ENCODE peak calls at places on chromosome 20, in nine cellular contexts. J is ovary, P is tibial nerve, U is transverse colon, C is stomach, W is sigmoid colon, F is HepG2, A is K562, V is GM12878. O is an unnamed sample.

GRCh38 chr20:14510341-14510740 is 172.9 kb upstream of the FLRT3 start:
- DNase-seq in P (no peak), U (no peak), J (no peak), F (no peak), V (no peak), A (no peak), C (no peak), W (no peak), O (no peak)

GRCh38 chr20:64011366-64011779 is 24.6 kb upstream of the C20orf204 start:
- DNase-seq in W (no peak), F (no peak), J (no peak), P (no peak), U (no peak), C (no peak), A (no peak), V (no peak), O (no peak)

GRCh38 chr20:14716251-14716650 is 378.8 kb upstream of the FLRT3 start:
- DNase-seq in C (no peak), P (no peak), A (no peak), J (no peak), V (no peak), U (no peak), F (no peak), W (no peak), O (no peak)

GRCh38 chr20:54133434-54134427 is 40.1 kb downstream of the CYP24A1 start:
- DNase-seq in J (no peak), P (no peak), U (peak), A (no peak), F (peak), C (no peak), W (no peak), V (no peak), O (no peak)

GRCh38 chr20:2849529-2849928 is 9.0 kb downstream of the VPS16 start:
- DNase-seq in F (no peak), A (no peak), W (no peak), V (no peak), P (no peak), C (no peak), U (no peak), J (no peak), O (no peak)

GRCh38 chr20:13525225-13525940 is 113.3 kb downstream of the TASP1 start:
- DNase-seq in U (no peak), A (no peak), P (peak), C (no peak), F (peak), V (no peak), W (no peak), J (no peak), O (no peak)

GRCh38 chr20:58870293-58871014 is 17.9 kb downstream of the GNAS start:
- DNase-seq in U (peak), V (no peak), F (peak), C (peak), W (peak), A (peak), J (peak), P (peak), O (peak)

GRCh38 chr20:3889489-3890409 is 562 bp downstream of the PANK2 start:
- DNase-seq in F (peak), A (peak), J (peak), U (peak), V (no peak), C (peak), P (no peak), W (peak), O (peak)

GRCh38 chr20:48930878-48931277 is 9.4 kb downstream of the ARFGEF2 start:
- DNase-seq in F (no peak), U (no peak), A (no peak), J (no peak), P (no peak), W (no peak), V (no peak), C (no peak), O (no peak)

GRCh38 chr20:16863315-16863714 is 115.2 kb downstream of the OTOR start:
- DNase-seq in V (no peak), P (no peak), A (no peak), C (no peak), J (no peak), W (no peak), U (no peak), F (no peak), O (no peak)

GRCh38 chr20:31809656-31810055 is 9.5 kb upstream of the MYLK2 start:
- DNase-seq in A (no peak), C (no peak), P (no peak), V (no peak), J (no peak), F (no peak), U (no peak), W (no peak), O (no peak)

GRCh38 chr20:2654831-2655230 is 2.4 kb downstream of the NOP56 start:
- DNase-seq in A (no peak), C (no peak), J (no peak), F (no peak), U (no peak), V (no peak), W (no peak), P (no peak), O (no peak)

GRCh38 chr20:48586728-48587127 is 241.1 kb downstream of the PREX1 start:
- DNase-seq in A (no peak), W (peak), C (peak), V (no peak), U (peak), P (no peak), F (no peak), J (no peak), O (no peak)

GRCh38 chr20:39473533-39473932 is 511.4 kb downstream of the DHX35 start:
- DNase-seq in P (no peak), V (no peak), A (no peak), J (no peak), F (no peak), W (no peak), U (no peak), C (no peak), O (no peak)

GRCh38 chr20:16864069-16864468 is 115.9 kb downstream of the OTOR start:
- DNase-seq in P (no peak), C (no peak), V (peak), J (no peak), U (no peak), F (no peak), A (no peak), W (no peak), O (no peak)

GRCh38 chr20:2914160-2914559 is 40.9 kb downstream of the PTPRA start:
- DNase-seq in A (no peak), C (no peak), U (no peak), P (no peak), W (no peak), J (no peak), V (no peak), F (peak), O (no peak)

GRCh38 chr20:46348972-46349741 is 40.9 kb upstream of the CDH22 start:
- DNase-seq in C (peak), P (peak), W (no peak), V (no peak), A (peak), F (peak), U (peak), J (peak), O (peak)

GRCh38 chr20:24403410-24403809 is 66.0 kb upstream of the SYNDIG1 start:
- DNase-seq in U (no peak), C (no peak), V (no peak), W (no peak), F (no peak), J (no peak), P (no peak), A (no peak), O (no peak)

GRCh38 chr20:49268600-49269365 is 9.1 kb downstream of the ZNFX1 start:
- DNase-seq in W (no peak), A (no peak), P (no peak), U (no peak), J (no peak), C (no peak), F (no peak), V (no peak), O (no peak)

GRCh38 chr20:24747015-24747712 is 201.9 kb upstream of the CST7 start:
- DNase-seq in V (no peak), P (no peak), C (peak), A (no peak), U (no peak), J (no peak), W (no peak), F (no peak), O (no peak)

DNA sequence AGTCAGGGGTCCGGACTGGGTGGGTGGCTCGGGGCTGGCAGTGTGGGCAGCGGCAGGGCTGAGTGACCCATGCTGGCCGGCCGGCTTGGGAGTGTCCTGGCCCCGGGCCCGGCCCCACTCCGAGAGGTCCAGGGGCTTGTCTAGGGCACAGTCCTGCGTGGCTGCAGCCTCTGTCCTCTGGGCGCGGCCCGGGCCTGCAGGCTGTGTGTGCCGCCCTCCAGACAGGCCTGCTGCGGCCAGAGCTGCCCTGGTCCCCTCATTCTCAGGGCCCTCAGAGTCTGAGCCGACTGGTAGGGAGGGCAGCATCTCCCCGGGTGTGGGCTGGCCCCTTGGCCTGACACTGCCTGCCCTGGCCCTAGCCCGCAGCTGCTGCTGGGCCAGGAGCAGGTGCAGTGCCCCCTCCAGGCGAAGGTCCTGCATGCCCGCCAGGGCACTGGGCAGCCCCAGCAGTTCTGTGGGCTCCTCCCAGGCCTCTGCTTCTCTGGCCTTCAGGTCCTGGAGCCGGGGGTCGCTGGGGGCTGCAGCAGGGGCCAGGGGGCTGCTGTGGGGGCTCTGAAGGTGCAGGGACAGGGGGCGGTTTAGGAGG is 6.9 kb upstream of the CABLES2 start:
- DNase-seq in W (no peak), C (no peak), F (no peak), A (no peak), P (no peak), U (no peak), J (no peak), V (no peak), O (peak)
- TF ChIP-seq CTCF in W (no peak), C (no peak), F (peak), A (peak), P (no peak), U (peak), J (no peak), V (peak), O (no peak)

GRCh38 chr20:652611-653109 is 340 bp downstream of the SRXN1 start:
- DNase-seq in V (no peak), U (peak), J (peak), W (peak), F (no peak), A (no peak), P (no peak), C (peak), O (no peak)

GRCh38 chr20:654427-654770 is 1.4 kb upstream of the SRXN1 start:
- DNase-seq in C (no peak), W (no peak), J (no peak), F (no peak), V (no peak), A (no peak), U (no peak), P (no peak), O (no peak)

GRCh38 chr20:653590-654426 is 808 bp upstream of the SRXN1 start:
- DNase-seq in C (no peak), F (peak), A (peak), W (no peak), V (no peak), P (no peak), U (peak), J (peak), O (peak)

GRCh38 chr20:651713-652610 is 1.0 kb downstream of the SRXN1 start:
- DNase-seq in U (peak), C (no peak), W (no peak), F (no peak), J (no peak), V (no peak), A (peak), P (no peak), O (no peak)

GRCh38 chr20:653110-653589 is at the start of gene SRXN1:
- DNase-seq in W (peak), U (peak), C (peak), J (peak), F (peak), A (peak), P (peak), V (peak), O (peak)
- TF ChIP-seq POLR2A in W (no peak), U (no peak), C (no peak), J (peak), F (peak), A (no peak), P (peak), V (peak), O (peak)

GRCh38 chr20:10666221-10667076 is 7.3 kb downstream of the JAG1 start:
- DNase-seq in C (no peak), A (no peak), V (no peak), W (no peak), F (no peak), P (no peak), U (no peak), J (no peak), O (no peak)
- TF ChIP-seq EP300 in C (no peak), A (no peak), V (no peak), W (no peak), F (no peak), P (no peak), U (no peak), J (no peak), O (no peak)

GRCh38 chr20:57062241-57062640 is 204.2 kb downstream of the BMP7 start:
- DNase-seq in U (no peak), A (no peak), C (no peak), J (no peak), P (no peak), V (no peak), F (no peak), W (no peak), O (peak)

GRCh38 chr20:57062696-57063270 is 203.7 kb downstream of the BMP7 start:
- DNase-seq in J (no peak), C (no peak), F (no peak), P (no peak), A (no peak), V (no peak), U (no peak), W (peak), O (peak)

GRCh38 chr20:57066126-57066900 is 200.1 kb downstream of the BMP7 start:
- DNase-seq in C (no peak), P (no peak), J (no peak), U (no peak), V (no peak), W (peak), F (no peak), A (no peak), O (no peak)

GRCh38 chr20:57064836-57065235 is 201.6 kb downstream of the BMP7 start:
- DNase-seq in V (no peak), W (peak), J (no peak), U (no peak), P (no peak), C (no peak), F (no peak), A (no peak), O (no peak)

GRCh38 chr20:57065646-57066045 is 200.8 kb downstream of the BMP7 start:
- DNase-seq in A (no peak), P (no peak), U (no peak), C (no peak), F (no peak), J (no peak), V (no peak), W (no peak), O (no peak)
- TF ChIP-seq CTCF in A (no peak), P (no peak), U (no peak), C (no peak), F (no peak), J (no peak), V (no peak), W (no peak), O (no peak)

DNA sequence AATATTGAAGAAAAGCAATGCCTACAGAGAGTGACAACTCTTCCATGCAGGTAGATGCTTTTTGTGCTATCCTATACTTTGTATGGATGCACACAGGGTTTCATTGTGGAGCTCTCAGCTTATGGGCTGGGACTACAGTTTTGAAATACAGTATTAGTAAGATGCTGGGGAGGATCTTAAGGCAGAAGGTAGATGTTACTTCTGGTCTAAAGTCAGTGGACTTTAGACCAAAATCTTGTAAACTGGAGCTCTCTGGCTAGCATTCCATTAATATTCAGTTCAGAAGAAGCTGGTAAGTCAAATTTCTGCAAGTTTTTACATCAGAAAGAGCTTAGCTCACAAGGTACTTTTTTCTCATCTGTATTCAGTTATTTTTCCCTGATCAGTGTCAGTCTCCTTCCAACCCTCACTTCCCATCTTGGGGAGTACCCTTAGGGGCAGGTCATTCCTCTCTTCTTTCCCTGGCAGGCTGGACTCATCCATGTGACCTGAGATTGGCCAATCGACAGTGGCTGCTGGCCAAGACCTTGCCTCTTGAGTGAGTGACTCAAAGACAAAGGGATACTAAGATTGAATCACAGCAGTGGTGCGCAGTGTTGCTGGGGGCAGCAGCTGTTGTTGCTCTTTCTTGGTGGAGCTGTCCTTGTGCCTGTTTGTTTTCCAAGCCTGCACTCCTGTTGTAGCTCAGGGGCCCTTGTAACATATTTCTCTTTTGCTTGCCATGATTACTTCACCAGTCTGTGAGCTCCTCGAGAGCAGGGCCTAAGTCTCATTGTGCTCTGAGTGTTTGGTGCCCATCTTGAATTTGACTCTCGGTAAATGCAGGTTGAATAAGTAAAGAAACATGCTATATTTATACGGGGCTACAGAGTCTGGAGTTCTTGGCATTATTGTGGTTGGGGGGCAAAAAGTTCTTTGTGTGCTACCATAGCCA is 2.8 kb upstream of the PHF20 start:
- DNase-seq in C (peak), A (peak), U (peak), W (peak), P (peak), F (peak), J (peak), V (peak), O (no peak)
- TF ChIP-seq POLR2A in C (no peak), A (no peak), U (peak), W (no peak), P (peak), F (peak), J (peak), V (peak), O (peak)

GRCh38 chr20:19777981-19778380 is 19.9 kb downstream of the RIN2 start:
- DNase-seq in W (no peak), C (no peak), F (no peak), A (no peak), U (no peak), J (no peak), P (no peak), V (no peak), O (no peak)

GRCh38 chr20:19775353-19776201 is 17.5 kb downstream of the RIN2 start:
- DNase-seq in U (peak), J (no peak), P (no peak), W (no peak), C (peak), A (no peak), V (no peak), F (no peak), O (no peak)

GRCh38 chr20:19778404-19778803 is 20.3 kb downstream of the RIN2 start:
- DNase-seq in W (no peak), J (no peak), V (no peak), U (no peak), F (no peak), P (no peak), C (no peak), A (no peak), O (no peak)

GRCh38 chr20:19779634-19780033 is 21.6 kb downstream of the RIN2 start:
- DNase-seq in U (no peak), W (no peak), F (no peak), V (peak), J (no peak), A (no peak), C (no peak), P (no peak), O (no peak)

DNA sequence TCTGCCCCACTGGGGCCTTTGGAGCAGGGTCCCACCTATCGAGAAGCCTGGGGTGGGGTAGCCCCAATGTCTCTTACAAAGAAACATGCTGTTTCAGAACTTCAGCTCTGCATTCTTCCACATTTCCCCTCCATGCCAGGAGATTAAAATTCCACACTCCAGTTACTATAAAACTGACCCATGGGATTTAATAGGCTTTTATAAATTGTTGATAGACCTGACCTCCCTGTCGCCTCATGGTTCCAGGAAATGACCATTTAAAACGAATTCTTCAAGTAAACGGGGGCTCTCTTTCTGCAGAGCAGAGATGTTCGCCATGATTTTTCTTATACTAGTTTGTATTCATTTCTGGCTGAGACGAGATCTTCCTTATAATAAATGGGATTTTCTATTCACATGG is 19.3 kb downstream of the RIN2 start:
- DNase-seq in J (no peak), W (no peak), U (no peak), P (no peak), F (no peak), V (no peak), C (no peak), A (no peak), O (no peak)
- TF ChIP-seq EP300 in J (no peak), W (no peak), U (no peak), P (no peak), F (no peak), V (no peak), C (no peak), A (no peak), O (no peak)

DNA sequence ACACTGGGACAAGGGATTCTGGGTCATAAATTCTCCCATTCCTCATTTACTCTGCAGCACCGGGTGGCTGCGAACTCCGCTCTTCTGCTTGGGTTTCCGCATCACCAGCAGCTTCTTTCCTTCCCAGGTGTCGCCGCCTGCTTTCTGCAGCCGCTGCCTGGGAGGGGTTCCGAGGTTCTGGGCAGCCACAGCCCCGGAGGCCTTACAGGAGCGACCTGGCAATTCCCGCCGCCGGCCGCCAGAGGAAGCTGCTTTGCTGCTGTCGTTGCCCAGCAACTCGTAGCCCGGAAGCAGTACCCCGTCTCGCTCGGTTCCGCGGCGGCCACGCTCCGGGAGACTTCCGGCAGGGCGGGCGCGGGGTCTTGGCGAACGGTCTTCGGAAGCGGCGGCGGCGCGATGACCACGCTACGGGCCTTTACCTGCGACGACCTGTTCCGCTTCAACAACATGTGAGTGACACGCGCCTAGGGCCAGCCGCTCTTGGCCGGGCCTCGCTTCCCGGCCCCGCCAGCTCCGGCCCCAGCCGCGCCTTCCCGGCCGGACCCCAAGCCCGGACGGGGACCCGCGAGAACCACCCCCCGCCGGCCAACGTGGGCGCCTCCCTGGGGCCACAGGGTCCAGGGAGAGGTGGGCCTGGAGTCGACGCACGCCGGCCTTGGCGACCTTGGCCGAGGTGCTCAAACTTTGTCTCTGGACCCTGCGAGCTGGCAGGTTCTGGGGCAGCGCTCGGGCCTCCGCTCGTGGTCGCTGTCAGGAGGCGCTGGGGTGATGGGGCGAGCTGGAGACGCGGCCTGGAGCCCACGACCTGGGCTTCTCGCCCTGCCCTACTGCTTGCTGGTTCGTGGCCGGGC is at the start of gene NAA20:
- DNase-seq in A (peak), W (peak), J (peak), P (peak), U (peak), F (peak), C (peak), V (peak), O (peak)
- TF ChIP-seq CTCF in A (peak), W (peak), J (peak), P (peak), U (peak), F (peak), C (no peak), V (peak), O (peak)

O was measured in upper lobe of left lung.